ENCODE peak calls at places on chromosomes 12 and 14, in six cellular contexts. W is BE2C, M is mucosa of descending colon, A is adrenal gland, I is mammary epithelial cell, O is esophagus squamous epithelium. N is an unnamed sample.

GRCh38 chr12:10363922-10364838 is 25.7 kb downstream of the KLRK1 start:
- DNase-seq in W (no peak), M (peak), A (peak), I (peak), O (no peak), N (peak)

GRCh38 chr12:21599143-21599999 is 5.3 kb downstream of the GYS2 start:
- DNase-seq in W (no peak), M (no peak), A (no peak), I (no peak), O (no peak), N (no peak)

GRCh38 chr12:1439687-1440086 is 154.7 kb downstream of the FBXL14 start:
- DNase-seq in W (no peak), M (no peak), A (no peak), I (no peak), O (no peak), N (no peak)

GRCh38 chr14:67533754-67534085 is 630 bp downstream of the PLEKHH1 start:
- DNase-seq in W (no peak), M (no peak), A (peak), I (no peak), O (no peak), N (no peak)

GRCh38 chr14:69543341-69544249 is 31.1 kb downstream of the CCDC177 start:
- DNase-seq in W (peak), M (no peak), A (peak), I (peak), O (peak), N (peak)

GRCh38 chr14:55446833-55447232 is 6.4 kb upstream of the TBPL2 start:
- DNase-seq in W (no peak), M (no peak), A (peak), I (peak), O (no peak), N (no peak)

GRCh38 chr12:646303-647038 is 16.8 kb downstream of the NINJ2 start:
- DNase-seq in W (no peak), M (peak), A (peak), I (no peak), O (no peak), N (peak)

GRCh38 chr14:99537399-99537798 is 56.2 kb downstream of the CCNK start:
- DNase-seq in W (no peak), M (no peak), A (peak), I (peak), O (no peak), N (peak)

GRCh38 chr14:76576047-76576741 is 185.1 kb upstream of the VASH1 start:
- DNase-seq in W (no peak), M (no peak), A (no peak), I (no peak), O (no peak), N (no peak)

GRCh38 chr14:82385043-82385442 is 851.4 kb upstream of the SEL1L start:
- DNase-seq in W (no peak), M (no peak), A (no peak), I (no peak), O (no peak), N (no peak)

GRCh38 chr12:77324416-77324762 is 259.0 kb upstream of the E2F7 start:
- DNase-seq in W (no peak), M (no peak), A (no peak), I (no peak), O (no peak), N (no peak)

GRCh38 chr12:110937104-110937641 is 16.8 kb upstream of the MYL2 start:
- DNase-seq in W (peak), M (peak), A (peak), I (peak), O (no peak), N (peak)

GRCh38 chr12:2185751-2186341 is 133.1 kb downstream of the CACNA1C start:
- DNase-seq in W (no peak), M (no peak), A (no peak), I (no peak), O (no peak), N (no peak)

GRCh38 chr12:29882771-29883315 is 99.1 kb upstream of the TMTC1 start:
- DNase-seq in W (no peak), M (no peak), A (no peak), I (no peak), O (no peak), N (no peak)

GRCh38 chr12:130644124-130644523 is 72.0 kb downstream of the RIMBP2 start:
- DNase-seq in W (no peak), M (no peak), A (no peak), I (no peak), O (no peak), N (no peak)

GRCh38 chr14:67955241-67955640 is 135.7 kb downstream of the RAD51B start:
- DNase-seq in W (no peak), M (no peak), A (no peak), I (no peak), O (no peak), N (no peak)

GRCh38 chr12:32863128-32863527 is 33.4 kb downstream of the PKP2 start:
- DNase-seq in W (no peak), M (no peak), A (no peak), I (no peak), O (no peak), N (no peak)

GRCh38 chr14:51491776-51492175 is 159.9 kb upstream of the FRMD6 start:
- DNase-seq in W (no peak), M (no peak), A (no peak), I (no peak), O (no peak), N (no peak)

GRCh38 chr12:131882804-131883520 is 11.5 kb upstream of the ULK1 start:
- DNase-seq in W (no peak), M (no peak), A (no peak), I (no peak), O (no peak), N (peak)

GRCh38 chr12:553216-554000 is 93.7 kb downstream of the B4GALNT3 start:
- DNase-seq in W (no peak), M (peak), A (no peak), I (no peak), O (no peak), N (no peak)

GRCh38 chr12:12975322-12976077 is 23.5 kb upstream of the GPRC5D start:
- DNase-seq in W (peak), M (peak), A (peak), I (peak), O (no peak), N (peak)

GRCh38 chr12:52813885-52814709 is at the start of gene KRT4:
- DNase-seq in W (no peak), M (no peak), A (no peak), I (no peak), O (no peak), N (no peak)

GRCh38 chr12:123063535-123063934 is 83.1 kb downstream of the ARL6IP4 start:
- DNase-seq in W (peak), M (no peak), A (no peak), I (no peak), O (no peak), N (peak)

GRCh38 chr14:94401083-94401482 is 12.7 kb upstream of the SERPINA1 start:
- DNase-seq in W (no peak), M (no peak), A (no peak), I (peak), O (no peak), N (no peak)

GRCh38 chr12:119181202-119181601 is 2.5 kb downstream of the HSPB8 start:
- DNase-seq in W (no peak), M (no peak), A (no peak), I (no peak), O (no peak), N (no peak)
- H3K4me3 ChIP-seq in W (no peak), M (no peak), A (peak), I (no peak), O (peak), N (peak)

GRCh38 chr14:101259748-101260147 is 301.5 kb upstream of the DIO3 start:
- DNase-seq in W (no peak), M (no peak), A (no peak), I (no peak), O (no peak), N (no peak)

GRCh38 chr14:101256266-101256665 is 305.0 kb upstream of the DIO3 start:
- DNase-seq in W (no peak), M (no peak), A (no peak), I (no peak), O (no peak), N (no peak)

GRCh38 chr14:101254805-101255764 is 306.2 kb upstream of the DIO3 start:
- DNase-seq in W (no peak), M (no peak), A (no peak), I (no peak), O (no peak), N (peak)

GRCh38 chr14:101255765-101256125 is 305.6 kb upstream of the DIO3 start:
- DNase-seq in W (no peak), M (no peak), A (no peak), I (no peak), O (no peak), N (peak)

GRCh38 chr14:101257551-101257950 is 303.7 kb upstream of the DIO3 start:
- DNase-seq in W (no peak), M (no peak), A (no peak), I (no peak), O (no peak), N (no peak)
- H3K4me3 ChIP-seq in W (no peak), M (no peak), A (no peak), I (no peak), O (no peak), N (no peak)

GRCh38 chr14:89675590-89675989 is 258.6 kb upstream of the FOXN3 start:
- DNase-seq in W (no peak), M (no peak), A (no peak), I (no peak), O (no peak), N (no peak)

GRCh38 chr14:89684139-89684538 is 267.1 kb upstream of the FOXN3 start:
- DNase-seq in W (no peak), M (no peak), A (no peak), I (no peak), O (no peak), N (no peak)

GRCh38 chr14:89680156-89680555 is 263.1 kb upstream of the FOXN3 start:
- DNase-seq in W (no peak), M (no peak), A (no peak), I (no peak), O (no peak), N (no peak)

GRCh38 chr14:89678715-89679220 is 261.7 kb upstream of the FOXN3 start:
- DNase-seq in W (no peak), M (no peak), A (no peak), I (no peak), O (no peak), N (no peak)

GRCh38 chr14:89681086-89682018 is 264.3 kb upstream of the FOXN3 start:
- DNase-seq in W (no peak), M (no peak), A (no peak), I (no peak), O (no peak), N (no peak)
- H3K4me3 ChIP-seq in W (no peak), M (no peak), A (no peak), I (no peak), O (no peak), N (no peak)

GRCh38 chr12:128269108-128269713 is 2.2 kb downstream of the TMEM132C start:
- DNase-seq in W (no peak), M (no peak), A (no peak), I (no peak), O (no peak), N (peak)

GRCh38 chr12:128267246-128267622 is 264 bp downstream of the TMEM132C start:
- DNase-seq in W (no peak), M (no peak), A (no peak), I (no peak), O (no peak), N (peak)

GRCh38 chr12:128266559-128267245 is at the start of gene TMEM132C:
- DNase-seq in W (no peak), M (no peak), A (no peak), I (no peak), O (no peak), N (peak)

GRCh38 chr12:128268348-128268725 is 1.4 kb downstream of the TMEM132C start:
- DNase-seq in W (no peak), M (no peak), A (no peak), I (no peak), O (no peak), N (peak)

GRCh38 chr12:128267651-128268347 is 829 bp downstream of the TMEM132C start:
- DNase-seq in W (no peak), M (no peak), A (no peak), I (no peak), O (no peak), N (peak)
- H3K4me3 ChIP-seq in W (no peak), M (no peak), A (peak), I (no peak), O (peak), N (peak)

GRCh38 chr12:121980211-121980891 is 41.3 kb upstream of the BCL7A start:
- DNase-seq in W (no peak), M (no peak), A (no peak), I (no peak), O (no peak), N (no peak)

GRCh38 chr12:121982950-121983349 is 38.7 kb upstream of the BCL7A start:
- DNase-seq in W (no peak), M (no peak), A (no peak), I (no peak), O (no peak), N (no peak)

GRCh38 chr12:121983546-121984205 is 38.0 kb upstream of the BCL7A start:
- DNase-seq in W (no peak), M (no peak), A (no peak), I (no peak), O (no peak), N (no peak)

GRCh38 chr12:121981456-121981855 is 40.2 kb upstream of the BCL7A start:
- DNase-seq in W (no peak), M (no peak), A (no peak), I (no peak), O (no peak), N (no peak)

DNA sequence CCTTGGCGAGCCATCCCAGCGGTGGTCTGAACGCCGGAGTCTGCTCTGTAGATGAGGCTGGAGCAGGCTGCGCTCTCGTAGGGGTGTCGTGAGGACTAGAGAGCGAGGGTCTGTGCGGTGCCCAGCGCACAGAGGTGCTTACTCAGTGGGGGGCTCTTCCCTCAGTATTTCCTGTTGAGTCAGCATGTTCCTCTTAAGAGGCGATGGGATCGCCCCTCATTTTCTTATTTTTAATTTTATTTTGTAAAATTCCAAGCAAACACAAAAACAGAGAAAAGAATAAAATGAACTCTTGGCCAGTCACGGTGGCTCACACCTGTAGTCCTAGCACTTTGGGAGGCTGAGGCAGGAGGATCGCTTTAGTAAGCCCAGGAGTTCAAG is 40.8 kb upstream of the BCL7A start:
- DNase-seq in W (no peak), M (no peak), A (no peak), I (no peak), O (no peak), N (no peak)
- H3K4me3 ChIP-seq in W (no peak), M (no peak), A (no peak), I (no peak), O (no peak), N (no peak)

DNA sequence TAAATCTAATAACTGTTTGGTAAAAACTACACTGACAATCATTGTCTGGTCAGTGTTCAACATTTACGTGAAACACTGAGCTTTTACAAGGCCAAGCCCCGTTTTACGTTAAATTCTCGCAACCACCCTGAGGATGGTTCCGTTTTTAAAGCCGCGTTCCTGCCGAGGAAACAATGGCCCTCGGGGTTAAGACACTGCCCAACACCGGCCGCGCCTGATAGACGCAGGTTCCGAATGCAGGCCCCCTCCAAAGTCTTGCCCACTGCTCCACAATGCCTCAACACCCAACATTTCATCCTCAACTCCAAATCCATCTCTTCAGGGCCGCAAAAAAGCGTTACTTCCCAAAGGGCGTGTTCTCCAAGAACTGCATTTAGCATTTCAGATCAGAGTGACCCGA is 953 bp upstream of the SNRPF start:
- DNase-seq in W (no peak), M (no peak), A (no peak), I (no peak), O (no peak), N (no peak)
- H3K4me3 ChIP-seq in W (no peak), M (no peak), A (peak), I (no peak), O (peak), N (peak)

GRCh38 chr12:6450869-6451347 is 934 bp upstream of the TAPBPL start:
- DNase-seq in W (no peak), M (no peak), A (no peak), I (no peak), O (no peak), N (peak)
- H3K4me3 ChIP-seq in W (peak), M (peak), A (peak), I (peak), O (peak), N (peak)

GRCh38 chr14:64861916-64862315 is 17.8 kb downstream of the SPTB start:
- DNase-seq in W (no peak), M (no peak), A (no peak), I (no peak), O (no peak), N (peak)

GRCh38 chr14:64860039-64860438 is 19.7 kb downstream of the SPTB start:
- DNase-seq in W (no peak), M (no peak), A (no peak), I (no peak), O (no peak), N (no peak)

GRCh38 chr14:64856528-64857445 is 22.9 kb downstream of the SPTB start:
- DNase-seq in W (no peak), M (no peak), A (no peak), I (no peak), O (no peak), N (peak)

GRCh38 chr14:64857979-64858740 is 21.5 kb downstream of the SPTB start:
- DNase-seq in W (no peak), M (no peak), A (no peak), I (no peak), O (no peak), N (peak)

DNA sequence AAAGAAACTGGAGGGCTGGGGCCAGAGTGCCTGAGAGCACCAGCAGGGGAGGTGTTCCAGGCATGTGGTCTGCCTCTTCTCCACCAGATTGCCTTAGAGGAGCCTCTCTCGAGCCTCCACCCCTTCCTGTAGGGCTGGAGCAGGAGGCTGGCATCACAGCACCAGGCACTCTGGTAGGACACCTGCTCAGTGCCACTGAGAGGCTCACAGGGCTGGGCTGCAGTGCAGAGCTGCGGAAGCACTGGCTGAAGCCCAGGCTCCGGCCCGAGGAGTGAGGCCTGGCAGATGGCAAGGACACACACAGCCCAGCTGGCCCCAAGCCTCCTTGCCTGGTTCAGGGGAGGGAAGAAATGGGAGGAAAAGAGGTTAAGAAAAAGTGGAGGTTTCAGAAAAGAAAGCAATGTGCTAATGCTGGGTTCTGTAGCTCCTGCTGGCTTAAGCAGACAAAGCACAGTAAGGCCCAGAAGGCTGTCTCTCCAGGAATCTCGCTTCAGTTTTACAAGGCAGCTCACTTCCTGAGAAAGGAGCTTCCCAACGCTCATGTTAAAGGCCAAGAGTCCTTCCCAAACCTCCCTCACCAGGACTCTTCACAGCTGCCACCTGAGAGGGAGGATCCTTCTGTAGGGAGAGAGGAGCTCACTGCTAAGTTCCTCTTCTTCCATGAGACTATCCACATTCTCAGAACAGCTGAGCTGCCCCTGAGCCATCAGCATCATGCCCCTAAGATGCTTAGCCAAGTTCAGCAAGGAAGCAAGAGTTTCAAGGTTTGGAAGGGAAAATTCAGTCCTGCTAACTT is 23.8 kb downstream of the SPTB start:
- DNase-seq in W (no peak), M (no peak), A (no peak), I (no peak), O (no peak), N (peak)
- H3K4me3 ChIP-seq in W (no peak), M (no peak), A (no peak), I (no peak), O (no peak), N (no peak)

GRCh38 chr12:38384816-38385491 is 68.4 kb downstream of the ALG10B start:
- DNase-seq in W (peak), M (no peak), A (no peak), I (peak), O (no peak), N (peak)
- H3K4me3 ChIP-seq in W (no peak), M (no peak), A (no peak), I (no peak), O (no peak), N (peak)